ENCODE peak calls at places on chromosomes 13 and 19, in nine cellular contexts. O is mammary epithelial cell, B is PC-3, H is tibial nerve, R is A549, T is cardiac muscle cell, X is gastrocnemius medialis, Y is colonic mucosa, A is hepatocyte. N is an unnamed sample. For H3K4me1, the result is how much of the 10 kb centered on the place peaks cover.

GRCh38 chr19:58379276-58379675 is 1.6 kb downstream of the ZNF837 start:
- DNase-seq in Y (no peak), H (no peak), O (no peak), T (no peak), X (no peak), R (no peak), A (no peak), B (no peak), N (no peak)

GRCh38 chr19:3573162-3573857 is 566 bp downstream of the HMG20B start:
- DNase-seq in A (peak), H (no peak), X (no peak), B (no peak), T (peak), O (no peak), R (no peak), Y (peak), N (no peak)

GRCh38 chr19:3398114-3398899 is 31.9 kb downstream of the NFIC start:
- DNase-seq in O (no peak), X (peak), A (peak), B (no peak), Y (peak), R (no peak), H (peak), T (peak), N (peak)

GRCh38 chr19:44723952-44724319 is 24.6 kb upstream of the BCL3 start:
- DNase-seq in H (peak), A (peak), R (peak), X (peak), B (peak), T (peak), Y (peak), O (peak), N (peak)

GRCh38 chr19:21474671-21475181 is 30.7 kb upstream of the ZNF429 start:
- DNase-seq in O (peak), H (peak), X (peak), Y (peak), A (peak), B (no peak), T (peak), R (no peak), N (peak)

GRCh38 chr19:17830567-17831418 is 9.5 kb upstream of the INSL3 start:
- DNase-seq in X (peak), A (peak), H (peak), O (no peak), R (peak), T (peak), B (peak), Y (peak), N (peak)

GRCh38 chr19:3478409-3479176 is 1.7 kb downstream of the SMIM24 start:
- DNase-seq in T (no peak), B (no peak), A (no peak), X (no peak), Y (no peak), R (no peak), O (no peak), H (no peak), N (no peak)

GRCh38 chr19:19551862-19552192 is 13.8 kb downstream of the CILP2 start:
- DNase-seq in Y (no peak), R (no peak), T (no peak), O (no peak), X (no peak), H (no peak), B (no peak), A (no peak), N (no peak)

GRCh38 chr19:5119297-5119998 is 150.5 kb downstream of the KDM4B start:
- DNase-seq in T (no peak), H (no peak), O (no peak), R (no peak), X (no peak), B (no peak), Y (no peak), A (no peak), N (no peak)

GRCh38 chr19:41195675-41196497 is 2.9 kb downstream of the CYP2S1 start:
- DNase-seq in B (no peak), X (no peak), R (no peak), Y (no peak), A (no peak), O (peak), T (no peak), H (no peak), N (no peak)

GRCh38 chr13:33797622-33798021 is 20.3 kb upstream of the RFC3 start:
- DNase-seq in T (no peak), O (peak), B (peak), A (no peak), H (no peak), Y (no peak), R (no peak), X (no peak), N (no peak)

GRCh38 chr13:92355213-92355612 is 871.4 kb upstream of the GPC6 start:
- DNase-seq in Y (peak), O (no peak), H (no peak), A (peak), T (peak), B (peak), X (no peak), R (no peak), N (peak)

DNA sequence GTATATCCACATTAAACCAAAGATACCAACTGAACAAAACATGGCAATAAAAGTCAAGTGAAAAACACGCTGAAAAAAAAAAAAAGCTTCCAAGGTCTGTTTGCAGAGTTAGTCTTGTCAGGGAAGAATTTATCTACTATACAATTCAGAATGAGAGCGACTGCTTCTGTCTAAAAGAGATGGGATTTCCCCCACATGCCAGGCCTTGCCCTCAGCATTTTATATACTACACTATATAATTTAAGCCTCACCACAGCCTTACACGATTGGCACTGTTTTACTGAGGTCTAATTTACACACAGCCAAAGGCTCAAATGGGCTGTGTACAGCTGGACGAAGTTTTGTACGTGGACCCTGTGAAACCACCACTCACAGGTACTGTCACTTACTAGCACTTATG is 67.3 kb downstream of the FOXO1 start:
- DNase-seq in T (no peak), O (no peak), H (no peak), R (no peak), B (no peak), Y (no peak), A (no peak), X (no peak), N (no peak)
- H3K4me1 ChIP-seq in T (under half), O (under half), H (under half), R (under half), B (under half), Y (under half), A (under half), X (half or more), N (under half)

DNA sequence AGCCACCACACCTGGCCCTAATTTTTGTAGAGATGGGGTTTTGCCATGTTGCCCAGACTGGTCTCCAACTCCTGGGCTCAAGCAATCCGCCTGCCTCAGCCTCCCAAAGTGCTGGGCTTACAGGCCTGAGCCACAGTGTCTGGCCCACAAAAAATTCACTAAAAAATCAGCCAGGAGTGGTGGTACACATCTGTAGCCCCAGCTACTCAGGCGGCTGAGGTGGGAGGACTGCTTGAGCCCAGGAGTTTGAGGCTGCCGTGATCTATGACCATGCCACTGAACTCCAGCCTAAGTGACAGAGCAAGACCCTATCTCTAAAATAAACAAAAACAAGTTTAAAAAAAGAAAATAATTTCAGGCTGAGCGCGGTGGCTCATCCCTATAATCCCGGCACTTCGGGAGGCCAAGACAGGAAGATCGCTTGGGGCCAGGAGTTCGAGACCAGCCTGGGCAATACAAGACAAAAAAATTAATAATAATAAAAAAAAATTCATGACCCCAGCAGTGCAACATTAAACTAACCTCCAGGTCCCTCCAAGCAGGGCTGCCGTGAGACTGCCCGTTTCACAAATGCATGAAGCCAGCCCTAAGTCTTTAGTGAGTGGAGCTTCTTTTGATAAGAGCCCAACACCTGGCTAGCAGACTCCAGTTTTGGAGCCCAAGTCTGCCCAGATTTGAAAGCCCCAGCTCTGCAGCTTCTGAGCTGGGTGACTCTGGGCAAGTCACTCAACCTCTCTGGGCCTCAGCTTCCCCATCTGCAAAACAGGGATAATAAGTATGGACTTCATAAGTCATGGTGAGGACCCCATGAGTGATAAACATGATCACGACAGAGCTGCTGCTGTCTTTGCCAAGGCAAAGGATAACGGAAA is 38.6 kb upstream of the NANOS3 start:
- DNase-seq in T (no peak), Y (no peak), R (no peak), H (no peak), O (no peak), B (no peak), A (no peak), X (no peak), N (no peak)
- H3K4me1 ChIP-seq in T (under half), Y (under half), R (half or more), H (under half), O (under half), B (half or more), A (under half), X (under half), N (under half)

GRCh38 chr13:97124237-97124636 is 97.9 kb upstream of the MBNL2 start:
- DNase-seq in B (no peak), H (no peak), O (no peak), R (no peak), T (no peak), X (no peak), A (no peak), Y (no peak), N (no peak)

GRCh38 chr13:97119899-97120745 is 102.0 kb upstream of the MBNL2 start:
- DNase-seq in R (no peak), T (no peak), X (no peak), A (no peak), B (peak), O (peak), Y (no peak), H (no peak), N (no peak)

GRCh38 chr13:97122381-97122996 is 99.6 kb upstream of the MBNL2 start:
- DNase-seq in R (no peak), A (no peak), O (peak), B (peak), H (no peak), Y (no peak), T (no peak), X (no peak), N (no peak)

GRCh38 chr13:97120976-97121375 is 101.2 kb upstream of the MBNL2 start:
- DNase-seq in B (peak), Y (no peak), A (no peak), R (no peak), X (no peak), H (no peak), T (no peak), O (peak), N (no peak)

GRCh38 chr13:97121894-97122293 is 100.2 kb upstream of the MBNL2 start:
- DNase-seq in A (no peak), Y (no peak), H (no peak), X (no peak), R (no peak), B (peak), O (peak), T (no peak), N (no peak)
- H3K4me1 ChIP-seq in A (under half), Y (under half), H (under half), X (half or more), R (half or more), B (half or more), O (half or more), T (under half), N (under half)

DNA sequence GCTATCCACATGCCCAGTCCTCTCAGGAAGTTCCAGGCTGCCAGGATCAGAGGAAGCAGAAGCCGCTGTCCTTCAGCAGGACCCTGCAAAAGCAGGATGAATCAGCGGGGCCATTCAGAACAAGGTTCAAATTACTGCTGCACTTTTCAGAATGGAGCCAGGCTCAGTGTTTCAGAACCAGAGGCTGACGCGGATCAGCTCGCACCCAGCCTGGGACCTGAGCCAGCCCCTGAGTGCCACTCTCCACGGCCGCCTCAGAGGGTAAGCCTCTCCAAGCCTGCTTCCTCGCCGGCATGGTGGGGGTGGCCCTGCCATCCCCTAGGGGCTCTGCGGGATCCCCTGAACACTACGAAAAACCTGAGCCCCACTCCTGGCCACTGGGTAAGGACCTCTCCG is 24.7 kb downstream of the RASA3 start:
- DNase-seq in R (no peak), X (peak), H (no peak), A (no peak), T (no peak), O (no peak), B (no peak), Y (no peak), N (peak)
- H3K4me1 ChIP-seq in R (under half), X (half or more), H (under half), A (under half), T (under half), O (under half), B (under half), Y (under half), N (under half)

GRCh38 chr13:50908371-50908770 is 1.2 kb upstream of the RNASEH2B start:
- DNase-seq in X (no peak), T (no peak), R (no peak), H (no peak), O (no peak), Y (no peak), A (no peak), B (no peak), N (no peak)
- H3K4me1 ChIP-seq in X (under half), T (under half), R (under half), H (under half), O (under half), Y (under half), A (under half), B (under half), N (under half)

GRCh38 chr13:40981361-40981760 is 37.8 kb downstream of the ELF1 start:
- DNase-seq in B (no peak), X (no peak), R (no peak), T (no peak), A (no peak), Y (no peak), H (no peak), O (no peak), N (no peak)

GRCh38 chr13:40980466-40980865 is 38.6 kb downstream of the ELF1 start:
- DNase-seq in T (no peak), B (no peak), X (no peak), A (no peak), H (no peak), R (no peak), Y (no peak), O (no peak), N (no peak)

GRCh38 chr13:40982772-40983171 is 36.3 kb downstream of the ELF1 start:
- DNase-seq in X (peak), A (peak), T (peak), H (no peak), R (no peak), O (peak), B (no peak), Y (peak), N (no peak)

GRCh38 chr13:40983269-40983668 is 35.8 kb downstream of the ELF1 start:
- DNase-seq in O (no peak), B (no peak), A (no peak), X (no peak), T (no peak), Y (no peak), H (no peak), R (no peak), N (no peak)

DNA sequence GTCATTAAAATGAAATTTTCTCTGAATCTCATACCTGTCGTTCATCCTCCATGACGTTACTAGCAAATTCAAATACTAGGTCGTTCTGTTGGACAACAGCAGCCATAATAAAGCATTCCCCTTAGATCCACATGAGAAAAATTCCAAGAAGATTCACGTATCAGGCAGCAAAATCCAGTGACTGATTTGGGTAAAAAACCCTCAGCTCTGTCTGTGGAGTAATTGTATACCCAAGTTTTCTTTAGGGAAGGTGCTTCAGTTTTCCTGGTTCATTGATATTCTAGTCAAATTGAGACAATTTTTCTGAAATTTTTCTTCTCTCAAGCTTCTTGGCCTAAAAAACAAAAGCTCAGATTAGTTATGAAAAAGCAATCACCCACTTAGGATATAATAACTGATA is 37.2 kb downstream of the ELF1 start:
- DNase-seq in T (no peak), Y (no peak), R (no peak), O (no peak), H (no peak), B (no peak), X (no peak), A (no peak), N (no peak)
- H3K4me1 ChIP-seq in T (under half), Y (under half), R (under half), O (under half), H (under half), B (under half), X (half or more), A (under half), N (under half)

GRCh38 chr19:15282311-15282705 is 50.0 kb downstream of the BRD4 start:
- DNase-seq in B (no peak), H (no peak), T (no peak), R (no peak), O (peak), A (no peak), X (no peak), Y (no peak), N (no peak)

GRCh38 chr19:15284091-15284490 is 48.2 kb downstream of the BRD4 start:
- DNase-seq in O (no peak), X (no peak), Y (no peak), T (no peak), H (no peak), A (no peak), B (no peak), R (no peak), N (no peak)

GRCh38 chr19:15284896-15285295 is 47.4 kb downstream of the BRD4 start:
- DNase-seq in T (no peak), Y (no peak), O (no peak), R (no peak), A (no peak), B (no peak), X (peak), H (no peak), N (no peak)

GRCh38 chr19:15280915-15281683 is 48.9 kb upstream of the EPHX3 start:
- DNase-seq in B (peak), A (peak), H (peak), Y (peak), T (no peak), R (no peak), X (peak), O (peak), N (peak)

GRCh38 chr19:15283141-15283885 is 49.0 kb downstream of the BRD4 start:
- DNase-seq in O (peak), Y (no peak), X (peak), H (no peak), T (peak), R (no peak), B (peak), A (no peak), N (no peak)
- H3K4me1 ChIP-seq in O (half or more), Y (under half), X (half or more), H (under half), T (half or more), R (half or more), B (under half), A (half or more), N (half or more)

GRCh38 chr13:42129033-42129432 is 80.6 kb downstream of the DGKH start:
- DNase-seq in B (no peak), A (no peak), R (no peak), Y (no peak), X (no peak), T (no peak), H (no peak), O (no peak), N (no peak)
- H3K4me1 ChIP-seq in B (under half), A (under half), R (under half), Y (under half), X (under half), T (under half), H (under half), O (under half), N (under half)

DNA sequence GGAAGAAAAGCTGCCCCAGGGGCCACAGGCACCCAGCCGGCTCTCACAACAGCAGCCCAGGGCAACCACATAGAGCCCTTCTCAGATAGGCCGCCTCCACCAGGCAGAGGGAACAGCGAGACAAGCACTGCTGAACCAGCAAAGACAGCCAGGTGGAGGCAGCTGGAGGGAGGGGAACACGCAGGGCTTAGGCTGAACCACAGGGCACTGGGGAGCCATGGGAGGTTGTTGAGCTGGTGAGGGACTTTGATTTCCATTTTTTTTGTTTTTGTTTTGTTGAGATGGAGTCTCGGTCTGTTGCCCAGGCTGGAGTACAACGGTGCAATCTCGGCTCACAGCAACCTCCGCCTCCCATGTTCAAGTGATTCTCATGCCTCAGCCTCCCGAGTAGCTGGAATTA is 3.5 kb downstream of the GAMT start:
- DNase-seq in H (no peak), X (no peak), Y (no peak), O (no peak), B (no peak), R (no peak), A (no peak), T (no peak), N (no peak)
- H3K4me1 ChIP-seq in H (under half), X (under half), Y (under half), O (under half), B (under half), R (under half), A (under half), T (under half), N (under half)

N was measured in mucosa of descending colon.